ENCODE peak calls at places on chromosomes 2 and 18, in four cellular contexts. One of them, this sample, is unnamed.

GRCh38 chr2:120034027-120034426 is 21.1 kb downstream of the EPB41L5 start:
- DNase-seq in neuronal stem cell: no peak
- DNase-seq in IMR-90: no peak
- DNase-seq in H9: no peak
- DNase-seq in this sample: no peak

GRCh38 chr18:79533591-79533990 is 137.9 kb downstream of the NFATC1 start:
- DNase-seq in neuronal stem cell: no peak
- DNase-seq in H9: no peak
- DNase-seq in IMR-90: no peak
- DNase-seq in this sample: no peak

GRCh38 chr2:20509766-20510490 is 63.1 kb downstream of the RHOB start:
- DNase-seq in neuronal stem cell: no peak
- DNase-seq in H9: peak; percentile 92
- DNase-seq in IMR-90: peak; percentile 49
- DNase-seq in this sample: peak; percentile 90

GRCh38 chr2:37344453-37345361 is at the start of gene QPCT:
- DNase-seq in H9: no peak
- DNase-seq in IMR-90: peak; percentile 44
- DNase-seq in neuronal stem cell: no peak
- DNase-seq in this sample: peak; percentile 24

GRCh38 chr2:231184319-231184718 is 14.1 kb upstream of the ARMC9 start:
- DNase-seq in IMR-90: no peak
- DNase-seq in H9: no peak
- DNase-seq in neuronal stem cell: no peak
- DNase-seq in this sample: no peak

GRCh38 chr2:37671013-37671815 is at the start of gene CDC42EP3:
- DNase-seq in H9: peak; percentile 78
- DNase-seq in IMR-90: no peak
- DNase-seq in neuronal stem cell: peak; percentile 69
- DNase-seq in this sample: peak; percentile 58

GRCh38 chr2:35365859-35366258 is 989.7 kb upstream of the CRIM1 start:
- DNase-seq in H9: no peak
- DNase-seq in neuronal stem cell: no peak
- DNase-seq in IMR-90: no peak
- DNase-seq in this sample: no peak

GRCh38 chr2:238264072-238264460 is 24.2 kb upstream of the HES6 start:
- DNase-seq in neuronal stem cell: no peak
- DNase-seq in H9: no peak
- DNase-seq in IMR-90: no peak
- DNase-seq in this sample: no peak

GRCh38 chr2:160911258-160911657 is 249.0 kb upstream of the TANK start:
- DNase-seq in IMR-90: no peak
- DNase-seq in H9: no peak
- DNase-seq in neuronal stem cell: no peak
- DNase-seq in this sample: no peak

GRCh38 chr2:160909781-160910242 is 250.4 kb upstream of the TANK start:
- DNase-seq in neuronal stem cell: no peak
- DNase-seq in IMR-90: peak; percentile 72
- DNase-seq in H9: no peak
- DNase-seq in this sample: no peak

GRCh38 chr2:160908157-160908556 is 252.1 kb upstream of the TANK start:
- DNase-seq in H9: no peak
- DNase-seq in neuronal stem cell: no peak
- DNase-seq in IMR-90: no peak
- DNase-seq in this sample: no peak

GRCh38 chr2:160912276-160912675 is 248.0 kb upstream of the TANK start:
- DNase-seq in H9: no peak
- DNase-seq in neuronal stem cell: no peak
- DNase-seq in IMR-90: no peak
- DNase-seq in this sample: no peak

GRCh38 chr2:160910681-160911080 is 249.5 kb upstream of the TANK start:
- DNase-seq in H9: no peak
- DNase-seq in IMR-90: peak; percentile 66
- DNase-seq in neuronal stem cell: no peak
- DNase-seq in this sample: no peak
- H3K9ac ChIP-seq in H9: no peak overlapping the region
- H3K9ac ChIP-seq in IMR-90: no peak overlapping the region
- H3K9ac ChIP-seq in neuronal stem cell: no peak overlapping the region
- H3K9ac ChIP-seq in this sample: no peak overlapping the region

GRCh38 chr18:11464129-11464528 is 145.3 kb upstream of the SLC35G4 start:
- DNase-seq in H9: no peak
- DNase-seq in neuronal stem cell: no peak
- DNase-seq in IMR-90: no peak
- DNase-seq in this sample: no peak

GRCh38 chr18:11470941-11471340 is 138.5 kb upstream of the SLC35G4 start:
- DNase-seq in neuronal stem cell: no peak
- DNase-seq in H9: no peak
- DNase-seq in IMR-90: no peak
- DNase-seq in this sample: no peak

GRCh38 chr18:11468120-11468519 is 141.3 kb upstream of the SLC35G4 start:
- DNase-seq in IMR-90: no peak
- DNase-seq in neuronal stem cell: no peak
- DNase-seq in H9: no peak
- DNase-seq in this sample: no peak
- H2BK120ac ChIP-seq in IMR-90: no peak overlapping the region
- H2BK120ac ChIP-seq in neuronal stem cell: no peak overlapping the region
- H2BK120ac ChIP-seq in H9: no peak overlapping the region
- H2BK120ac ChIP-seq in this sample: no peak overlapping the region

DNA sequence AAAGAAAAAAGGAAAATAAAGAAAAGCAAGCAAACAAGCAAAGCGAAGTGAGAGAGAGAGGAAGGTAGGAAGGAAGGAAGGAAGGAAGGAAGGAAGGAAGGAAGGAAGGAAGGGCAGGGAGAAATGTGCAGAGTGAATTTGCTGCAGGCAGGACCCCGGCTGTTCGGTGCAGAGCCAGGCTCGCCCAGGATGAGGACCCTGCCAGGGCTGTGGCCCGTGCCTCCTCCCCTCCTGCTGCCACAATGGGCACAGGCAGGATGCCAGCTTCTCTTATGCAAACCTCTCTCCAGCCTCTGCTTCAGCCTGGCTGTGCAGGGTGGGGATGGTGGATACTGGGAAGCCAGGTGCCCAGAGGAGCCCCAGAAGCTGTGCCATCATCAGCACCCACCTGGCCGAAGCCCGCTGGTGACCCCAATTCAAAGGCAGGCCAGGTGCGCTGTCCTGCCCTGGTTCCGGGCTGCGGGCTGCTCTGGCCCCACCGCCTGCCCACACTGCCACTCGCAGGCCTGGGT is 3.2 kb downstream of the GPR17 start:
- DNase-seq in neuronal stem cell: no peak
- DNase-seq in IMR-90: no peak
- DNase-seq in H9: no peak
- DNase-seq in this sample: no peak
- H3K9ac ChIP-seq in neuronal stem cell: no peak overlapping the region
- H3K9ac ChIP-seq in IMR-90: no peak overlapping the region
- H3K9ac ChIP-seq in H9: no peak overlapping the region
- H3K9ac ChIP-seq in this sample: no peak overlapping the region

GRCh38 chr2:202033317-202034248 is at the start of gene FZD7:
- DNase-seq in neuronal stem cell: peak; percentile 94
- DNase-seq in H9: peak; percentile 94
- DNase-seq in IMR-90: peak; percentile 92
- DNase-seq in this sample: peak; percentile 84
- H2BK120ac ChIP-seq in neuronal stem cell: peak within 1 kb of the TSS; percentile 75
- H2BK120ac ChIP-seq in H9: peak within 1 kb of the TSS; percentile 79
- H2BK120ac ChIP-seq in IMR-90: peak within 1 kb of the TSS; percentile 86
- H2BK120ac ChIP-seq in this sample: peak within 1 kb of the TSS; percentile 78

This sample was measured in trophoblast cell.